ENCODE peak calls at places on chromosomes 4 and X, in four cellular contexts. X, A, Y and V are unnamed samples.
A peak's percentile ranks its signal among the peaks of the same experiment; 100 is the strongest.

GRCh38 chr4:127965803-127966175 is 583 bp downstream of the ABHD18 start:
- DNase-seq in X (peak; percentile 52), Y (peak; percentile 58), A (peak; percentile 54), V (peak; percentile 73)

GRCh38 chr4:139299536-139299935 is 1.8 kb upstream of the NAA15 start:
- DNase-seq in Y (no peak), A (no peak), X (no peak), V (no peak)

GRCh38 chr4:168999836-169000235 is 10.2 kb downstream of the CBR4 start:
- DNase-seq in A (no peak), X (no peak), Y (no peak), V (no peak)

GRCh38 chr4:139665690-139666529 is at the start of gene MGST2:
- DNase-seq in X (peak; percentile 67), Y (peak; percentile 51), A (peak; percentile 58), V (peak; percentile 98)

GRCh38 chrX:76555816-76556215 is 128.3 kb downstream of the MAGEE1 start:
- DNase-seq in A (peak; percentile 2), X (peak; percentile 8), Y (peak; percentile 58), V (peak; percentile 41)

GRCh38 chrX:154013614-154014360 is 5.9 kb downstream of the IRAK1 start:
- DNase-seq in Y (peak; percentile 55), X (peak; percentile 65), A (peak; percentile 88), V (no peak)

GRCh38 chrX:40062525-40063193 is 35.1 kb downstream of the BCOR start:
- DNase-seq in X (no peak), Y (no peak), A (no peak), V (no peak)

GRCh38 chr4:48780867-48781219 is 764 bp upstream of the FRYL start:
- DNase-seq in X (no peak), A (peak; percentile 9), Y (no peak), V (peak; percentile 31)

GRCh38 chrX:46477435-46477834 is 67.8 kb downstream of the ZNF674 start:
- DNase-seq in A (no peak), X (no peak), Y (no peak), V (no peak)

GRCh38 chrX:112822892-112823291 is 17.7 kb downstream of the AMOT start:
- DNase-seq in X (no peak), A (no peak), Y (peak; percentile 14), V (no peak)

GRCh38 chrX:7233632-7234406 is 85.9 kb upstream of the PUDP start:
- DNase-seq in A (no peak), X (no peak), Y (no peak), V (no peak)

GRCh38 chrX:44898411-44899221 is 25.6 kb downstream of the KDM6A start:
- DNase-seq in A (no peak), Y (no peak), X (peak; percentile 7), V (peak; percentile 20)

GRCh38 chr4:7487464-7487863 is 52.7 kb upstream of the PSAPL1 start:
- DNase-seq in X (no peak), Y (no peak), A (peak; percentile 47), V (no peak)

GRCh38 chrX:100994352-100995281 is 25.1 kb downstream of the ARL13A start:
- DNase-seq in A (no peak), Y (no peak), X (peak; percentile 36), V (peak; percentile 72)

GRCh38 chr4:182916483-182917181 is 554 bp downstream of the DCTD start:
- DNase-seq in Y (peak; percentile 41), A (no peak), X (no peak), V (no peak)

GRCh38 chr4:184170996-184171395 is 46.7 kb downstream of the ENPP6 start:
- DNase-seq in X (no peak), A (no peak), Y (peak; percentile 60), V (no peak)

GRCh38 chrX:7314425-7314824 is 166.5 kb upstream of the PUDP start:
- DNase-seq in X (no peak), Y (no peak), A (no peak), V (no peak)

GRCh38 chr4:65665951-65666523 is 4.3 kb downstream of the EPHA5 start:
- DNase-seq in Y (no peak), A (no peak), X (no peak), V (no peak)

GRCh38 chr4:30865676-30866075 is 145.5 kb downstream of the PCDH7 start:
- DNase-seq in Y (no peak), X (no peak), A (no peak), V (no peak)

GRCh38 chrX:155841232-155841631 is 39.9 kb upstream of the VAMP7 start:
- DNase-seq in A (no peak), Y (no peak), X (no peak), V (no peak)

GRCh38 chr4:26175016-26175786 is 145.6 kb upstream of the RBPJ start:
- DNase-seq in X (no peak), Y (no peak), A (no peak), V (no peak)

GRCh38 chr4:95869961-95870500 is 30.1 kb downstream of the PDHA2 start:
- DNase-seq in A (no peak), X (no peak), Y (peak; percentile 10), V (no peak)

GRCh38 chr4:101806914-101807313 is 16.4 kb downstream of the BANK1 start:
- DNase-seq in A (no peak), Y (no peak), X (no peak), V (no peak)

GRCh38 chr4:48173055-48173991 is 39.3 kb upstream of the TXK start:
- DNase-seq in Y (no peak), A (no peak), X (peak; percentile 53), V (no peak)

GRCh38 chr4:83535945-83536648 is at the start of gene GPAT3:
- DNase-seq in X (peak; percentile 73), A (peak; percentile 22), Y (peak; percentile 59), V (peak; percentile 64)

GRCh38 chrX:102849396-102849795 is 87.7 kb upstream of the RAB40AL start:
- DNase-seq in Y (no peak), X (no peak), A (no peak), V (no peak)

GRCh38 chr4:1115528-1116293 is 2.3 kb upstream of the RNF212 start:
- DNase-seq in A (no peak), X (no peak), Y (no peak), V (no peak)

GRCh38 chr4:19164334-19164733 is 1087.4 kb upstream of the SLIT2 start:
- DNase-seq in A (no peak), X (no peak), Y (no peak), V (no peak)

GRCh38 chr4:175953960-175954521 is 111.6 kb upstream of the WDR17 start:
- DNase-seq in Y (no peak), X (no peak), A (no peak), V (no peak)

GRCh38 chr4:2330119-2331042 is 68.5 kb upstream of the MXD4 start:
- DNase-seq in Y (no peak), X (no peak), A (no peak), V (no peak)

GRCh38 chr4:41268721-41269517 is 12.2 kb downstream of the UCHL1 start:
- DNase-seq in A (no peak), Y (no peak), X (no peak), V (no peak)

GRCh38 chr4:1043658-1044468 is 32.4 kb downstream of the FGFRL1 start:
- DNase-seq in A (no peak), Y (peak; percentile 59), X (peak; percentile 96), V (peak; percentile 84)

GRCh38 chrX:26922278-26922677 is 540.9 kb downstream of the PPP4R3C start:
- DNase-seq in A (no peak), Y (no peak), X (no peak), V (no peak)

GRCh38 chr4:39932776-39933402 is 44.8 kb downstream of the PDS5A start:
- DNase-seq in X (no peak), A (no peak), Y (no peak), V (no peak)

GRCh38 chr4:182789588-182789987 is 127.6 kb downstream of the DCTD start:
- DNase-seq in Y (no peak), A (no peak), X (no peak), V (no peak)

GRCh38 chr4:12679217-12679616 is 804.9 kb downstream of the RAB28 start:
- DNase-seq in A (peak; percentile 0), Y (no peak), X (no peak), V (peak; percentile 2)

GRCh38 chrX:386239-386767 is 404 bp downstream of the PPP2R3B start:
- DNase-seq in X (no peak), Y (no peak), A (no peak), V (no peak)

GRCh38 chr4:165129924-165130323 is 17.3 kb upstream of the TMEM192 start:
- DNase-seq in X (no peak), Y (no peak), A (no peak), V (no peak)
- TF ChIP-seq FOXJ3 in X (no peak), Y (no peak), A (no peak), V (no peak)

DNA sequence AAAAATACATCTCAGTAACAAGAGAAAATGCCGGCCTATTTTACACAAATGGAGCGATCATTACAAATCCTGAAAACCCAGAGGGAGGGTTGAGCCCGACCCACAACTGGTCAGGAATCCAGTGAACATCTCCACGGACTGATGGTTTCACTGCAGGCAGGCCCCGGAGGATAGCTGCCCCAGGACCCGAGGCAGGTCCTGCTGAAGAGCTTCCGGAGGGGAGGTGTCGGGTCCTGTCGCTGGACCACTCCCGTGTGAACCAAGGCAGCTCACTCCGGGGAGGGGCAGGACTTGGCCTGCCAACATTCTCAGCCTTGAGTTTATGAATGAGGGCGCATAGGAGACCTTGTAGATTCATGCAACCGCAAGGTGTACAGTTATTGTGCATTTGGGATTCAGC is 4.8 kb upstream of the CRMP1 start:
- DNase-seq in A (no peak), Y (no peak), X (no peak), V (no peak)
- TF ChIP-seq FOXJ3 in A (no peak), Y (no peak), X (no peak), V (no peak)

DNA sequence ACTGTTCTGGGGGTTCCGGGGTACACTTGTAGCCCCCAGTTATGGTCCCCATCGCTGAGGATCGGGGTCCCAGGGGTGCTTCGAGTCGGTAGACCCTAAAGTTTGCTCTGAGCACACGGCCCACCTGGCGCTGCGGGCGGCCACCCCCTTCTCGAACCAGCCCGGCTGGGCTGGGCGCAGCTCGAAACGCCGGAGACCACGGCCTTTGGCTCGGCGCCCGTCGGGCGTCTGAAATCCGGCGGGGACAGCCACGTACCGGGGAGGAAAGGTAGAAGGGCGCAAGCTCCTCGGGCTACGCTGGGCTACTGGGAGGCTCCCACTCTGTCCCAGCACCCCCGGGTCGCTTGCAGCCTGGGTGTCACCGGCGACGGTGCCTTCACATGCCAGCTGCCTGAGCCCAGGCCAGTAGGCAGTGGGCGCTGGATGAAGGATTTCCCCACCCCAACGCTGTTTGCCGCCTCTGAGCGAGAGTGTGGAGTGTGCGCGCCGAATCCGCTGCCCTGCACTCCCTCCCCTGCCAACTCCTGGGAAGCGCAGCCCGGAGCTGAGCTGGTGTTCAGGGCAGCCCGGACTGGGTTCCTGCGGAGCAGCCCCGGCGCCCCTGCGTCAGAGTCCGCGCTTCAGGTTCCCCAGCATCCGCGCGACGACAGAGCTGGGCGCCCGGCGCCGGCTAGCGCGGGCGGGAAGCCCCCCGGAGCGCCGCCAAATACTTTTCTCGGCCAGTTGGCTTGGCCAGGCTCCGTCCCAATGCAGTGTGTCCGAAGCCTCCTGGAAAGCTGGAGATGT is 637 bp downstream of the MAMLD1 start:
- DNase-seq in A (peak; percentile 69), Y (peak; percentile 23), X (no peak), V (no peak)
- TF ChIP-seq FOXJ3 in A (no peak), Y (no peak), X (no peak), V (no peak)

GRCh38 chr4:16893141-16893571 is 5.3 kb downstream of the LDB2 start:
- DNase-seq in A (no peak), Y (no peak), X (no peak), V (no peak)
- TF ChIP-seq FOXJ3 in A (no peak), Y (no peak), X (no peak), V (no peak)